ENCODE peak calls at places on chromosome 2, in seven cellular contexts. V, P, Q, M, X, F and E are unnamed samples.

GRCh38 chr2:217902281-217903141 is 100.3 kb downstream of the TNS1 start:
- DNase-seq in V (no peak), P (peak), Q (peak), M (peak), X (peak), F (peak), E (peak)

GRCh38 chr2:104856086-104856972 is 2.4 kb downstream of the POU3F3 start:
- DNase-seq in V (peak), P (no peak), Q (no peak), M (no peak), X (no peak), F (no peak), E (no peak)

GRCh38 chr2:67974564-67975430 is 88.0 kb downstream of the C1D start:
- DNase-seq in V (no peak), P (peak), Q (peak), M (peak), X (peak), F (no peak), E (peak)

GRCh38 chr2:180705122-180705521 is 275.3 kb upstream of the UBE2E3 start:
- DNase-seq in V (no peak), P (no peak), Q (no peak), M (no peak), X (no peak), F (peak), E (no peak)

GRCh38 chr2:168009900-168010299 is 237.5 kb downstream of the STK39 start:
- DNase-seq in V (no peak), P (no peak), Q (no peak), M (no peak), X (no peak), F (no peak), E (no peak)

GRCh38 chr2:134668821-134669220 is 50.0 kb downstream of the TMEM163 start:
- DNase-seq in V (no peak), P (no peak), Q (no peak), M (peak), X (peak), F (no peak), E (no peak)

GRCh38 chr2:51734115-51734514 is 702.2 kb upstream of the NRXN1 start:
- DNase-seq in V (no peak), P (no peak), Q (no peak), M (no peak), X (no peak), F (no peak), E (no peak)

GRCh38 chr2:19600506-19600905 is 242.1 kb upstream of the OSR1 start:
- DNase-seq in V (no peak), P (no peak), Q (no peak), M (no peak), X (no peak), F (no peak), E (no peak)

GRCh38 chr2:228446732-228447131 is 265.2 kb upstream of the SPHKAP start:
- DNase-seq in V (peak), P (no peak), Q (no peak), M (no peak), X (no peak), F (no peak), E (no peak)

GRCh38 chr2:151363709-151364108 is 6.3 kb downstream of the TNFAIP6 start:
- DNase-seq in V (no peak), P (no peak), Q (no peak), M (no peak), X (peak), F (peak), E (peak)

GRCh38 chr2:5693288-5694015 is 1.3 kb downstream of the SOX11 start:
- DNase-seq in V (peak), P (no peak), Q (no peak), M (no peak), X (no peak), F (peak), E (no peak)

GRCh38 chr2:56648802-56649201 is 465.0 kb downstream of the CCDC85A start:
- DNase-seq in V (no peak), P (no peak), Q (no peak), M (no peak), X (no peak), F (no peak), E (no peak)

GRCh38 chr2:161426788-161427412 is 10.8 kb downstream of the TBR1 start:
- DNase-seq in V (peak), P (no peak), Q (no peak), M (no peak), X (no peak), F (peak), E (no peak)

GRCh38 chr2:216909541-216910175 is 49.8 kb upstream of the TNP1 start:
- DNase-seq in V (no peak), P (no peak), Q (no peak), M (no peak), X (no peak), F (no peak), E (no peak)

GRCh38 chr2:105391763-105392662 is 6.8 kb downstream of the FHL2 start:
- DNase-seq in V (no peak), P (no peak), Q (no peak), M (no peak), X (no peak), F (no peak), E (no peak)

GRCh38 chr2:135985826-135986393 is 484 bp upstream of the DARS1 start:
- DNase-seq in V (no peak), P (no peak), Q (no peak), M (no peak), X (no peak), F (no peak), E (no peak)

GRCh38 chr2:151007365-151007764 is 254.3 kb downstream of the RBM43 start:
- DNase-seq in V (no peak), P (no peak), Q (peak), M (no peak), X (no peak), F (no peak), E (peak)

GRCh38 chr2:82837588-82838304 is 1621.3 kb downstream of the SUCLG1 start:
- DNase-seq in V (no peak), P (no peak), Q (no peak), M (no peak), X (no peak), F (peak), E (no peak)

GRCh38 chr2:119721462-119721861 is 38.3 kb upstream of the PTPN4 start:
- DNase-seq in V (peak), P (no peak), Q (no peak), M (no peak), X (no peak), F (no peak), E (peak)

GRCh38 chr2:72325592-72326422 is 178.1 kb upstream of the CYP26B1 start:
- DNase-seq in V (peak), P (peak), Q (no peak), M (peak), X (peak), F (no peak), E (no peak)

GRCh38 chr2:54559593-54560145 is 103.5 kb downstream of the SPTBN1 start:
- DNase-seq in V (peak), P (peak), Q (no peak), M (no peak), X (peak), F (peak), E (no peak)

GRCh38 chr2:207640661-207641060 is 15.5 kb upstream of the METTL21A start:
- DNase-seq in V (no peak), P (no peak), Q (no peak), M (no peak), X (no peak), F (no peak), E (no peak)

GRCh38 chr2:240454031-240454901 is 18.8 kb downstream of the GPC1 start:
- DNase-seq in V (no peak), P (no peak), Q (peak), M (no peak), X (no peak), F (no peak), E (no peak)

GRCh38 chr2:26847663-26848335 is at the start of gene DPYSL5:
- DNase-seq in V (peak), P (no peak), Q (peak), M (no peak), X (no peak), F (no peak), E (no peak)

GRCh38 chr2:190068764-190069163 is 6.2 kb upstream of the MSTN start:
- DNase-seq in V (no peak), P (no peak), Q (no peak), M (no peak), X (no peak), F (no peak), E (no peak)

GRCh38 chr2:209525834-209526281 is 102.0 kb downstream of the MAP2 start:
- DNase-seq in V (no peak), P (no peak), Q (no peak), M (no peak), X (no peak), F (peak), E (no peak)

GRCh38 chr2:231355802-231356473 is 39.6 kb upstream of the B3GNT7 start:
- DNase-seq in V (no peak), P (no peak), Q (no peak), M (no peak), X (no peak), F (no peak), E (peak)

GRCh38 chr2:62817995-62818713 is 112.6 kb downstream of the EHBP1 start:
- DNase-seq in V (no peak), P (no peak), Q (no peak), M (no peak), X (no peak), F (peak), E (no peak)

GRCh38 chr2:2542966-2543555 is 212.0 kb upstream of the MYT1L start:
- DNase-seq in V (peak), P (no peak), Q (no peak), M (no peak), X (no peak), F (no peak), E (no peak)

GRCh38 chr2:80028584-80028983 is 276.0 kb downstream of the LRRTM1 start:
- DNase-seq in V (no peak), P (no peak), Q (no peak), M (no peak), X (no peak), F (no peak), E (no peak)

GRCh38 chr2:112980537-112980936 is 2.7 kb downstream of the IL36G start:
- DNase-seq in V (no peak), P (no peak), Q (no peak), M (no peak), X (no peak), F (no peak), E (no peak)

GRCh38 chr2:178910005-178910404 is 102.8 kb upstream of the TTN start:
- DNase-seq in V (no peak), P (no peak), Q (no peak), M (no peak), X (no peak), F (peak), E (no peak)

GRCh38 chr2:70960833-70961647 is 17.4 kb upstream of the ANKRD53 start:
- DNase-seq in V (peak), P (peak), Q (no peak), M (peak), X (peak), F (no peak), E (no peak)

GRCh38 chr2:6081542-6081872 is 389.3 kb downstream of the SOX11 start:
- DNase-seq in V (no peak), P (no peak), Q (no peak), M (no peak), X (no peak), F (no peak), E (no peak)

GRCh38 chr2:45980161-45980852 is 316.9 kb upstream of the EPAS1 start:
- DNase-seq in V (no peak), P (no peak), Q (no peak), M (no peak), X (no peak), F (peak), E (no peak)
- TF ChIP-seq CTCF in V (no peak), P (no peak), Q (no peak), M (no peak), X (no peak), F (no peak), E (no peak)

GRCh38 chr2:96926236-96926635 is 56.4 kb upstream of the SEMA4C start:
- DNase-seq in V (no peak), P (no peak), Q (no peak), M (no peak), X (no peak), F (no peak), E (no peak)

GRCh38 chr2:96926791-96927190 is 56.9 kb upstream of the SEMA4C start:
- DNase-seq in V (no peak), P (no peak), Q (no peak), M (no peak), X (no peak), F (no peak), E (no peak)

GRCh38 chr2:96923201-96923600 is 53.3 kb upstream of the SEMA4C start:
- DNase-seq in V (no peak), P (no peak), Q (no peak), M (no peak), X (no peak), F (no peak), E (no peak)

GRCh38 chr2:96923810-96924774 is 54.2 kb upstream of the SEMA4C start:
- DNase-seq in V (no peak), P (no peak), Q (no peak), M (no peak), X (no peak), F (no peak), E (no peak)

GRCh38 chr2:96924775-96925747 is 55.2 kb upstream of the SEMA4C start:
- DNase-seq in V (no peak), P (no peak), Q (no peak), M (no peak), X (no peak), F (no peak), E (no peak)
- H3K27ac ChIP-seq in V (no peak), P (no peak), Q (peak), M (no peak), X (no peak), F (no peak), E (no peak)

GRCh38 chr2:41394541-41394940 is 653.3 kb upstream of the PKDCC start:
- DNase-seq in V (peak), P (no peak), Q (no peak), M (no peak), X (no peak), F (no peak), E (no peak)

GRCh38 chr2:41400057-41400665 is 647.7 kb upstream of the PKDCC start:
- DNase-seq in V (peak), P (peak), Q (no peak), M (no peak), X (no peak), F (no peak), E (no peak)

DNA sequence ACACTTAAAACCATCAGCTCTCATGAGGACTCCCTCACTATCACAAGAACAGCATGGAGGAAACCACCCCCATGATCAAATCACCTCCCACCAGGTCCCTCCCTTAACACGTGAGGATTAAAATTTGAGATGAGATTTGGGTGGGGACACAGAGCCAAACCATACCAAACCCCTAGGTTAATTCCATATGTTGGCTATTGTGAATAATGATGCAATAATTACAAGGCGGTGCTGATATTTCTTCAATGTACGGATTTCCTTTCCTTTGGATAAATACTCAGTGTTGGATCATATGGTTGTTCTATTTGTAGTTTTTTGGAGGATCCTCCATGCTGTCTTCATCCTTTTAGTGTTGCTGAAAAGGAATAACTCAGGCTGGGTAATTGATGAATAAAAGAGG is 652.1 kb upstream of the PKDCC start:
- DNase-seq in V (no peak), P (no peak), Q (no peak), M (no peak), X (no peak), F (no peak), E (no peak)
- H3K4me3 ChIP-seq in V (no peak), P (no peak), Q (no peak), M (no peak), X (no peak), F (no peak), E (no peak)

GRCh38 chr2:222351035-222351434 is 52.2 kb upstream of the PAX3 start:
- DNase-seq in V (no peak), P (no peak), Q (no peak), M (no peak), X (no peak), F (no peak), E (no peak)

GRCh38 chr2:222355860-222356259 is 57.1 kb upstream of the PAX3 start:
- DNase-seq in V (no peak), P (no peak), Q (no peak), M (no peak), X (no peak), F (no peak), E (no peak)

GRCh38 chr2:222353998-222354397 is 55.2 kb upstream of the PAX3 start:
- DNase-seq in V (no peak), P (peak), Q (no peak), M (no peak), X (no peak), F (no peak), E (peak)

GRCh38 chr2:222357930-222358329 is 59.1 kb upstream of the PAX3 start:
- DNase-seq in V (no peak), P (no peak), Q (no peak), M (no peak), X (no peak), F (no peak), E (no peak)

GRCh38 chr2:222352981-222353380 is 54.2 kb upstream of the PAX3 start:
- DNase-seq in V (no peak), P (no peak), Q (no peak), M (no peak), X (no peak), F (peak), E (no peak)
- TF ChIP-seq CTCF in V (no peak), P (no peak), Q (no peak), M (no peak), X (no peak), F (no peak), E (no peak)